ENCODE peak calls at places on chromosome 12, in seven cellular contexts. One of them, this sample, is unnamed.

GRCh38 chr12:48350249-48351021 is at the start of gene ZNF641:
- DNase-seq in endodermal cell: peak
- DNase-seq in fibroblast of mammary gland: peak
- DNase-seq in fibroblast of lung: peak
- DNase-seq in IMR-90: peak
- DNase-seq in pancreas: peak
- DNase-seq in foreskin fibroblast: peak
- DNase-seq in this sample: peak

GRCh38 chr12:2190896-2191533 is 138.2 kb downstream of the CACNA1C start:
- DNase-seq in pancreas: no peak
- DNase-seq in endodermal cell: peak
- DNase-seq in fibroblast of mammary gland: no peak
- DNase-seq in IMR-90: no peak
- DNase-seq in foreskin fibroblast: no peak
- DNase-seq in fibroblast of lung: no peak
- DNase-seq in this sample: no peak

GRCh38 chr12:122467983-122468382 is 32.7 kb downstream of the ZCCHC8 start:
- DNase-seq in IMR-90: no peak
- DNase-seq in fibroblast of lung: no peak
- DNase-seq in pancreas: no peak
- DNase-seq in foreskin fibroblast: no peak
- DNase-seq in endodermal cell: no peak
- DNase-seq in fibroblast of mammary gland: no peak
- DNase-seq in this sample: no peak

GRCh38 chr12:87304406-87304805 is 724.8 kb downstream of the C12orf50 start:
- DNase-seq in IMR-90: no peak
- DNase-seq in endodermal cell: no peak
- DNase-seq in pancreas: no peak
- DNase-seq in fibroblast of lung: no peak
- DNase-seq in fibroblast of mammary gland: no peak
- DNase-seq in foreskin fibroblast: no peak
- DNase-seq in this sample: no peak

GRCh38 chr12:69052613-69053408 is 119.8 kb upstream of the CPM start:
- DNase-seq in fibroblast of mammary gland: peak
- DNase-seq in IMR-90: peak
- DNase-seq in endodermal cell: peak
- DNase-seq in foreskin fibroblast: peak
- DNase-seq in pancreas: no peak
- DNase-seq in fibroblast of lung: peak
- DNase-seq in this sample: peak

GRCh38 chr12:84643993-84644392 is 268.6 kb downstream of the SLC6A15 start:
- DNase-seq in IMR-90: no peak
- DNase-seq in fibroblast of mammary gland: no peak
- DNase-seq in fibroblast of lung: no peak
- DNase-seq in pancreas: no peak
- DNase-seq in endodermal cell: no peak
- DNase-seq in foreskin fibroblast: no peak
- DNase-seq in this sample: no peak

GRCh38 chr12:125755512-125755911 is 690.3 kb downstream of the AACS start:
- DNase-seq in pancreas: no peak
- DNase-seq in fibroblast of lung: no peak
- DNase-seq in endodermal cell: no peak
- DNase-seq in IMR-90: no peak
- DNase-seq in foreskin fibroblast: no peak
- DNase-seq in fibroblast of mammary gland: no peak
- DNase-seq in this sample: no peak

GRCh38 chr12:21819236-21819635 is 44.7 kb upstream of the KCNJ8 start:
- DNase-seq in IMR-90: peak
- DNase-seq in fibroblast of lung: peak
- DNase-seq in endodermal cell: no peak
- DNase-seq in fibroblast of mammary gland: peak
- DNase-seq in foreskin fibroblast: peak
- DNase-seq in pancreas: no peak
- DNase-seq in this sample: peak

GRCh38 chr12:46959484-46959883 is 119.9 kb upstream of the PCED1B start:
- DNase-seq in IMR-90: peak
- DNase-seq in pancreas: no peak
- DNase-seq in endodermal cell: no peak
- DNase-seq in fibroblast of mammary gland: peak
- DNase-seq in fibroblast of lung: peak
- DNase-seq in foreskin fibroblast: peak
- DNase-seq in this sample: peak

GRCh38 chr12:124581792-124582424 is 14.5 kb upstream of the NCOR2 start:
- DNase-seq in endodermal cell: peak
- DNase-seq in fibroblast of lung: no peak
- DNase-seq in fibroblast of mammary gland: no peak
- DNase-seq in IMR-90: no peak
- DNase-seq in pancreas: no peak
- DNase-seq in foreskin fibroblast: no peak
- DNase-seq in this sample: no peak

GRCh38 chr12:1531654-1532366 is 62.6 kb downstream of the FBXL14 start:
- DNase-seq in endodermal cell: peak
- DNase-seq in pancreas: no peak
- DNase-seq in fibroblast of lung: no peak
- DNase-seq in foreskin fibroblast: no peak
- DNase-seq in IMR-90: no peak
- DNase-seq in fibroblast of mammary gland: no peak
- DNase-seq in this sample: no peak

GRCh38 chr12:94795520-94795919 is 145.2 kb upstream of the TMCC3 start:
- DNase-seq in fibroblast of lung: peak
- DNase-seq in endodermal cell: peak
- DNase-seq in fibroblast of mammary gland: peak
- DNase-seq in pancreas: no peak
- DNase-seq in foreskin fibroblast: peak
- DNase-seq in IMR-90: peak
- DNase-seq in this sample: peak

GRCh38 chr12:115149685-115150378 is 465.9 kb upstream of the TBX3 start:
- DNase-seq in fibroblast of lung: peak
- DNase-seq in fibroblast of mammary gland: peak
- DNase-seq in pancreas: no peak
- DNase-seq in foreskin fibroblast: peak
- DNase-seq in endodermal cell: no peak
- DNase-seq in IMR-90: peak
- DNase-seq in this sample: peak

GRCh38 chr12:123097521-123098084 is 53.3 kb downstream of the PITPNM2 start:
- DNase-seq in endodermal cell: no peak
- DNase-seq in pancreas: no peak
- DNase-seq in foreskin fibroblast: peak
- DNase-seq in IMR-90: no peak
- DNase-seq in fibroblast of lung: peak
- DNase-seq in fibroblast of mammary gland: no peak
- DNase-seq in this sample: no peak

GRCh38 chr12:66269757-66270383 is 32.4 kb upstream of the HELB start:
- DNase-seq in foreskin fibroblast: peak
- DNase-seq in fibroblast of lung: peak
- DNase-seq in fibroblast of mammary gland: peak
- DNase-seq in pancreas: no peak
- DNase-seq in IMR-90: peak
- DNase-seq in endodermal cell: peak
- DNase-seq in this sample: peak

GRCh38 chr12:130086777-130087176 is 75.5 kb upstream of the FZD10 start:
- DNase-seq in pancreas: no peak
- DNase-seq in endodermal cell: no peak
- DNase-seq in foreskin fibroblast: no peak
- DNase-seq in fibroblast of lung: no peak
- DNase-seq in fibroblast of mammary gland: no peak
- DNase-seq in IMR-90: no peak
- DNase-seq in this sample: no peak

GRCh38 chr12:105322070-105322469 is 8.4 kb upstream of the C12orf75 start:
- DNase-seq in fibroblast of mammary gland: peak
- DNase-seq in fibroblast of lung: peak
- DNase-seq in pancreas: no peak
- DNase-seq in endodermal cell: no peak
- DNase-seq in IMR-90: peak
- DNase-seq in foreskin fibroblast: peak
- DNase-seq in this sample: no peak

GRCh38 chr12:16349132-16349463 is 1.7 kb downstream of the MGST1 start:
- DNase-seq in IMR-90: peak
- DNase-seq in foreskin fibroblast: peak
- DNase-seq in endodermal cell: peak
- DNase-seq in fibroblast of mammary gland: peak
- DNase-seq in fibroblast of lung: peak
- DNase-seq in pancreas: no peak
- DNase-seq in this sample: peak

GRCh38 chr12:128137140-128137539 is 129.8 kb upstream of the TMEM132C start:
- DNase-seq in endodermal cell: no peak
- DNase-seq in IMR-90: no peak
- DNase-seq in foreskin fibroblast: no peak
- DNase-seq in pancreas: no peak
- DNase-seq in fibroblast of lung: no peak
- DNase-seq in fibroblast of mammary gland: no peak
- DNase-seq in this sample: no peak

GRCh38 chr12:128138125-128138524 is 128.8 kb upstream of the TMEM132C start:
- DNase-seq in fibroblast of mammary gland: no peak
- DNase-seq in endodermal cell: no peak
- DNase-seq in pancreas: no peak
- DNase-seq in fibroblast of lung: no peak
- DNase-seq in IMR-90: no peak
- DNase-seq in foreskin fibroblast: no peak
- DNase-seq in this sample: no peak

DNA sequence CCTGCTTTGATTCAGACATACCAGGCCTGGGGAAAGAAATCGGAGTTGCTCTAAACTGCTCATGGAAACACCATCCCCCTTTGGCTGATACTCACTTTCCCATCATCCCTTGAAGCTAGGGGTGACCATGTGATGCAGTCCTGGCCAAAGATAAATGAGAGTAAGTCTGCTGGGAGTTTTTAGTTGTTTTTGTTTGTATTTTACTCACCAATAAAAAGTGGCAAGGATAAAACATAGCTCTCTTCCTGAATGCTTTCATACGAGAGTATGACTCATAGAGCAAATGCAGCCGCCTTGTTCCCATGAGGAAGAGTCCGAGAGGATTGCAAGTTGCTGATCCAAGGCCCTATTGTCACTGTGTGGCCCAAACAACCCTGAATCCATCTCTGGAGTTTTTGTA is 126.4 kb upstream of the TMEM132C start:
- DNase-seq in pancreas: no peak
- DNase-seq in IMR-90: no peak
- DNase-seq in endodermal cell: no peak
- DNase-seq in fibroblast of mammary gland: no peak
- DNase-seq in foreskin fibroblast: no peak
- DNase-seq in fibroblast of lung: no peak
- DNase-seq in this sample: no peak
- H3K4me3 ChIP-seq in pancreas: no peak
- H3K4me3 ChIP-seq in IMR-90: no peak
- H3K4me3 ChIP-seq in endodermal cell: no peak
- H3K4me3 ChIP-seq in fibroblast of mammary gland: no peak
- H3K4me3 ChIP-seq in foreskin fibroblast: no peak
- H3K4me3 ChIP-seq in fibroblast of lung: no peak
- H3K4me3 ChIP-seq in this sample: no peak

GRCh38 chr12:116818948-116819832 is 62.1 kb downstream of the HRK start:
- DNase-seq in IMR-90: peak
- DNase-seq in endodermal cell: peak
- DNase-seq in pancreas: peak
- DNase-seq in fibroblast of lung: peak
- DNase-seq in foreskin fibroblast: peak
- DNase-seq in fibroblast of mammary gland: peak
- DNase-seq in this sample: peak
- TF ChIP-seq CTCF in IMR-90: no peak
- TF ChIP-seq CTCF in endodermal cell: no peak
- TF ChIP-seq CTCF in pancreas: no peak
- TF ChIP-seq CTCF in fibroblast of lung: no peak
- TF ChIP-seq CTCF in foreskin fibroblast: no peak
- TF ChIP-seq CTCF in fibroblast of mammary gland: no peak
- TF ChIP-seq CTCF in this sample: no peak

GRCh38 chr12:120901818-120902217 is 2.3 kb downstream of the SPPL3 start:
- DNase-seq in fibroblast of lung: no peak
- DNase-seq in endodermal cell: peak
- DNase-seq in pancreas: no peak
- DNase-seq in fibroblast of mammary gland: no peak
- DNase-seq in IMR-90: no peak
- DNase-seq in foreskin fibroblast: no peak
- DNase-seq in this sample: no peak
- H3K4me3 ChIP-seq in fibroblast of lung: peak
- H3K4me3 ChIP-seq in endodermal cell: peak
- H3K4me3 ChIP-seq in pancreas: no peak
- H3K4me3 ChIP-seq in fibroblast of mammary gland: no peak
- H3K4me3 ChIP-seq in IMR-90: no peak
- H3K4me3 ChIP-seq in foreskin fibroblast: no peak
- H3K4me3 ChIP-seq in this sample: no peak

GRCh38 chr12:3728686-3729085 is 24.2 kb downstream of the CRACR2A start:
- DNase-seq in foreskin fibroblast: no peak
- DNase-seq in fibroblast of mammary gland: no peak
- DNase-seq in IMR-90: no peak
- DNase-seq in endodermal cell: no peak
- DNase-seq in pancreas: no peak
- DNase-seq in fibroblast of lung: no peak
- DNase-seq in this sample: no peak
- TF ChIP-seq CTCF in foreskin fibroblast: no peak
- TF ChIP-seq CTCF in fibroblast of mammary gland: no peak
- TF ChIP-seq CTCF in IMR-90: no peak
- TF ChIP-seq CTCF in endodermal cell: no peak
- TF ChIP-seq CTCF in pancreas: no peak
- TF ChIP-seq CTCF in fibroblast of lung: no peak
- TF ChIP-seq CTCF in this sample: no peak

GRCh38 chr12:12726543-12727093 is 9.4 kb downstream of the CDKN1B start:
- DNase-seq in pancreas: no peak
- DNase-seq in foreskin fibroblast: peak
- DNase-seq in fibroblast of lung: peak
- DNase-seq in fibroblast of mammary gland: peak
- DNase-seq in endodermal cell: peak
- DNase-seq in IMR-90: peak
- DNase-seq in this sample: peak
- H3K4me3 ChIP-seq in pancreas: peak
- H3K4me3 ChIP-seq in foreskin fibroblast: peak
- H3K4me3 ChIP-seq in fibroblast of lung: peak
- H3K4me3 ChIP-seq in fibroblast of mammary gland: peak
- H3K4me3 ChIP-seq in endodermal cell: peak
- H3K4me3 ChIP-seq in IMR-90: peak
- H3K4me3 ChIP-seq in this sample: peak

DNA sequence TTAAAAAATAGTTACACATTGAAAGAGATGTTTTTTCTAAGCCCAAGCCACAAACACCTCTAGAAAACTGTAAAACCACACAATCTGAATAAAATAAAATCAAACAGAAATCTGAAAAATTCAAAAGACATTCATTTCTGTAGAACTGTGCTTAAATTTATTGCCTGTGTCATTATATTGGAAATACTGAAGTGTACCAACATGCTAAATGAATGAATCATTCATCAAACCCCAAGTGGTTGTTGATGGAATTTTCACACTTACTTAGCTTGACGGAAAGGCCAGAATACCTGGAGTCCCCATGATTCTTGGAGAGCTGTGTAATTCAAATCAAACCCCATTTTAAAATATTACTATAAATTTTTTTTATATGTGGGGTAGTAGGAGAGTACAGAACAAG is 2.7 kb downstream of the KITLG start:
- DNase-seq in endodermal cell: no peak
- DNase-seq in foreskin fibroblast: no peak
- DNase-seq in IMR-90: no peak
- DNase-seq in pancreas: no peak
- DNase-seq in fibroblast of lung: no peak
- DNase-seq in fibroblast of mammary gland: peak
- DNase-seq in this sample: peak
- TF ChIP-seq CTCF in endodermal cell: peak
- TF ChIP-seq CTCF in foreskin fibroblast: no peak
- TF ChIP-seq CTCF in IMR-90: no peak
- TF ChIP-seq CTCF in pancreas: no peak
- TF ChIP-seq CTCF in fibroblast of lung: no peak
- TF ChIP-seq CTCF in fibroblast of mammary gland: peak
- TF ChIP-seq CTCF in this sample: peak

This sample was measured in choroid plexus epithelial cell.